ENCODE peak calls at places on chromosomes 6 and 20, in nine cellular contexts. One of them, this sample, is unnamed.

GRCh38 chr6:22716721-22717120 is 147.4 kb downstream of the HDGFL1 start:
- DNase-seq in heart right ventricle: no peak
- DNase-seq in IMR-90: no peak
- DNase-seq in MM.1S: no peak
- DNase-seq in cardiac muscle cell: no peak
- DNase-seq in upper lobe of left lung: no peak
- DNase-seq in psoas muscle: no peak
- DNase-seq in tibial nerve: no peak
- DNase-seq in uterus: no peak
- DNase-seq in this sample: no peak

GRCh38 chr6:68087399-68088133 is 547.5 kb upstream of the ADGRB3 start:
- DNase-seq in IMR-90: no peak
- DNase-seq in upper lobe of left lung: no peak
- DNase-seq in tibial nerve: no peak
- DNase-seq in psoas muscle: no peak
- DNase-seq in MM.1S: peak; percentile 85
- DNase-seq in heart right ventricle: no peak
- DNase-seq in uterus: no peak
- DNase-seq in cardiac muscle cell: no peak
- DNase-seq in this sample: no peak

GRCh38 chr6:26022166-26022510 is 59.5 kb downstream of the TRIM38 start:
- DNase-seq in MM.1S: peak; percentile 55
- DNase-seq in IMR-90: peak; percentile 88
- DNase-seq in psoas muscle: no peak
- DNase-seq in cardiac muscle cell: peak; percentile 78
- DNase-seq in tibial nerve: no peak
- DNase-seq in upper lobe of left lung: peak; percentile 75
- DNase-seq in heart right ventricle: peak; percentile 80
- DNase-seq in uterus: peak; percentile 59
- DNase-seq in this sample: no peak

GRCh38 chr20:47330933-47331708 is 25.4 kb downstream of the ZMYND8 start:
- DNase-seq in upper lobe of left lung: no peak
- DNase-seq in tibial nerve: no peak
- DNase-seq in heart right ventricle: no peak
- DNase-seq in cardiac muscle cell: no peak
- DNase-seq in MM.1S: no peak
- DNase-seq in IMR-90: peak; percentile 92
- DNase-seq in uterus: no peak
- DNase-seq in psoas muscle: peak; percentile 18
- DNase-seq in this sample: no peak

GRCh38 chr6:27025351-27025750 is 222.2 kb upstream of the PRSS16 start:
- DNase-seq in cardiac muscle cell: no peak
- DNase-seq in IMR-90: no peak
- DNase-seq in tibial nerve: no peak
- DNase-seq in uterus: no peak
- DNase-seq in heart right ventricle: no peak
- DNase-seq in psoas muscle: no peak
- DNase-seq in upper lobe of left lung: no peak
- DNase-seq in MM.1S: no peak
- DNase-seq in this sample: no peak

GRCh38 chr6:36977470-36977941 is 8.5 kb downstream of the MTCH1 start:
- DNase-seq in uterus: no peak
- DNase-seq in cardiac muscle cell: no peak
- DNase-seq in MM.1S: no peak
- DNase-seq in IMR-90: no peak
- DNase-seq in tibial nerve: no peak
- DNase-seq in psoas muscle: no peak
- DNase-seq in upper lobe of left lung: no peak
- DNase-seq in heart right ventricle: no peak
- DNase-seq in this sample: no peak

GRCh38 chr20:1569417-1569861 is 11.9 kb upstream of the SIRPD start:
- DNase-seq in upper lobe of left lung: peak; percentile 70
- DNase-seq in heart right ventricle: no peak
- DNase-seq in tibial nerve: no peak
- DNase-seq in IMR-90: peak; percentile 9
- DNase-seq in cardiac muscle cell: no peak
- DNase-seq in MM.1S: no peak
- DNase-seq in psoas muscle: no peak
- DNase-seq in uterus: no peak
- DNase-seq in this sample: no peak

GRCh38 chr6:4635666-4636065 is 140.5 kb upstream of the CDYL start:
- DNase-seq in psoas muscle: no peak
- DNase-seq in IMR-90: peak; percentile 48
- DNase-seq in heart right ventricle: no peak
- DNase-seq in cardiac muscle cell: no peak
- DNase-seq in tibial nerve: no peak
- DNase-seq in upper lobe of left lung: no peak
- DNase-seq in MM.1S: no peak
- DNase-seq in uterus: no peak
- DNase-seq in this sample: no peak

GRCh38 chr6:85416049-85416448 is 33.8 kb upstream of the NT5E start:
- DNase-seq in MM.1S: no peak
- DNase-seq in tibial nerve: no peak
- DNase-seq in upper lobe of left lung: no peak
- DNase-seq in IMR-90: peak; percentile 67
- DNase-seq in uterus: no peak
- DNase-seq in cardiac muscle cell: no peak
- DNase-seq in heart right ventricle: no peak
- DNase-seq in psoas muscle: no peak
- DNase-seq in this sample: no peak

GRCh38 chr6:89251170-89251569 is 34.0 kb upstream of the GABRR1 start:
- DNase-seq in cardiac muscle cell: no peak
- DNase-seq in tibial nerve: no peak
- DNase-seq in uterus: no peak
- DNase-seq in IMR-90: no peak
- DNase-seq in psoas muscle: no peak
- DNase-seq in heart right ventricle: no peak
- DNase-seq in upper lobe of left lung: no peak
- DNase-seq in MM.1S: no peak
- DNase-seq in this sample: no peak

GRCh38 chr6:157265630-157266029 is 57.7 kb downstream of the TMEM242 start:
- DNase-seq in heart right ventricle: no peak
- DNase-seq in upper lobe of left lung: no peak
- DNase-seq in cardiac muscle cell: no peak
- DNase-seq in psoas muscle: no peak
- DNase-seq in IMR-90: no peak
- DNase-seq in MM.1S: no peak
- DNase-seq in tibial nerve: no peak
- DNase-seq in uterus: no peak
- DNase-seq in this sample: no peak

GRCh38 chr6:168032383-168032760 is 34.9 kb downstream of the KIF25 start:
- DNase-seq in MM.1S: no peak
- DNase-seq in heart right ventricle: peak; percentile 27
- DNase-seq in cardiac muscle cell: no peak
- DNase-seq in psoas muscle: no peak
- DNase-seq in IMR-90: peak; percentile 86
- DNase-seq in upper lobe of left lung: no peak
- DNase-seq in tibial nerve: no peak
- DNase-seq in uterus: no peak
- DNase-seq in this sample: peak; percentile 76
- TF ChIP-seq CTCF in MM.1S: no peak
- TF ChIP-seq CTCF in heart right ventricle: no peak
- TF ChIP-seq CTCF in cardiac muscle cell: peak; percentile 59
- TF ChIP-seq CTCF in psoas muscle: peak; percentile 12
- TF ChIP-seq CTCF in IMR-90: peak; percentile 63
- TF ChIP-seq CTCF in upper lobe of left lung: no peak
- TF ChIP-seq CTCF in tibial nerve: no peak
- TF ChIP-seq CTCF in uterus: no peak
- TF ChIP-seq CTCF in this sample: peak; percentile 71

DNA sequence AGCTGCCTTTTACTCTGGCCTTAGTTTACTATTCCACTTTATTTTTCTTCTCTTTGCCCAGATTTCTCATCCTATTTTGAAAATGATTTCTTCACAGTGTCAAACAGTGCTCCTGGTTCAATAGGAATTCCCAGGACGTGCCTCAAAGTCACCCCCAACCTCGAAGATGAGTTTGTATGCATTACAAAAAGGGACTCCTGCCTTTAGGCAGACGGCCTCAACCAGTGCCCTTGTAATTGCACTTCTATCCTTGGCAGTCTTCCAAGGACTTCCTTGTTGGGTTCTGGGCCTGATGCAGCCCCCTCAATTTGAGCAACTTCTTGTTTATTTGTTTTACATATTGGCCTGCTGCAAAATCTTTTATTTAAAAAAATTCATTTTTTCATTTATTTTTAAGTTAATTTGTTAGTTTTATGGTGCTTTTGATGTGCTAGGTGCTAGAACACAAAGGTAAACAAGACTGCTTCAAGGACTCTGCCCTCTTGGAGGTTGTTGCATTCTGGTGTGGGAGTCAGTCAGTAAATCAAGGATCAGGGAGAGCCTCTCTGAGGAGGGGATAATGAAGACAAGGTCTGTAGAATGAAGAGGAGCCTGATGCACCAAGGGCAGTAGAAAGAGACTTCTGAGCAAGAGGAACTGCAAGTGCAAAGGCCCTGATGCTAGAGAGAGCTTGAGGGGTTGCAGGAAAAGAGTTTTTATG is 181.5 kb upstream of the LAMP5 start:
- DNase-seq in cardiac muscle cell: no peak
- DNase-seq in MM.1S: no peak
- DNase-seq in heart right ventricle: no peak
- DNase-seq in psoas muscle: no peak
- DNase-seq in upper lobe of left lung: no peak
- DNase-seq in tibial nerve: no peak
- DNase-seq in IMR-90: no peak
- DNase-seq in uterus: no peak
- DNase-seq in this sample: no peak
- H3K4me3 ChIP-seq in cardiac muscle cell: no peak overlapping the region
- H3K4me3 ChIP-seq in MM.1S: no peak overlapping the region
- H3K4me3 ChIP-seq in heart right ventricle: no peak overlapping the region
- H3K4me3 ChIP-seq in psoas muscle: no peak overlapping the region
- H3K4me3 ChIP-seq in upper lobe of left lung: no peak overlapping the region
- H3K4me3 ChIP-seq in tibial nerve: no peak overlapping the region
- H3K4me3 ChIP-seq in IMR-90: no peak overlapping the region
- H3K4me3 ChIP-seq in uterus: no peak overlapping the region
- H3K4me3 ChIP-seq in this sample: no peak overlapping the region

GRCh38 chr6:31889331-31889972 is 8.0 kb downstream of the EHMT2 start:
- DNase-seq in heart right ventricle: no peak
- DNase-seq in tibial nerve: no peak
- DNase-seq in psoas muscle: no peak
- DNase-seq in upper lobe of left lung: no peak
- DNase-seq in cardiac muscle cell: no peak
- DNase-seq in IMR-90: no peak
- DNase-seq in uterus: no peak
- DNase-seq in MM.1S: no peak
- DNase-seq in this sample: no peak

GRCh38 chr6:31886426-31887068 is 7.8 kb upstream of the SLC44A4 start:
- DNase-seq in heart right ventricle: no peak
- DNase-seq in MM.1S: no peak
- DNase-seq in tibial nerve: no peak
- DNase-seq in cardiac muscle cell: no peak
- DNase-seq in psoas muscle: no peak
- DNase-seq in uterus: no peak
- DNase-seq in IMR-90: no peak
- DNase-seq in upper lobe of left lung: no peak
- DNase-seq in this sample: no peak

GRCh38 chr6:31887608-31888007 is 8.8 kb upstream of the SLC44A4 start:
- DNase-seq in MM.1S: no peak
- DNase-seq in uterus: no peak
- DNase-seq in IMR-90: no peak
- DNase-seq in cardiac muscle cell: no peak
- DNase-seq in heart right ventricle: no peak
- DNase-seq in tibial nerve: no peak
- DNase-seq in psoas muscle: no peak
- DNase-seq in upper lobe of left lung: no peak
- DNase-seq in this sample: no peak

GRCh38 chr6:31887173-31887572 is 8.4 kb upstream of the SLC44A4 start:
- DNase-seq in cardiac muscle cell: no peak
- DNase-seq in tibial nerve: no peak
- DNase-seq in heart right ventricle: no peak
- DNase-seq in upper lobe of left lung: no peak
- DNase-seq in uterus: no peak
- DNase-seq in psoas muscle: no peak
- DNase-seq in IMR-90: no peak
- DNase-seq in MM.1S: no peak
- DNase-seq in this sample: no peak

GRCh38 chr6:31888281-31889258 is 8.9 kb downstream of the EHMT2 start:
- DNase-seq in heart right ventricle: no peak
- DNase-seq in uterus: no peak
- DNase-seq in tibial nerve: no peak
- DNase-seq in psoas muscle: no peak
- DNase-seq in cardiac muscle cell: peak; percentile 26
- DNase-seq in IMR-90: no peak
- DNase-seq in upper lobe of left lung: no peak
- DNase-seq in MM.1S: no peak
- DNase-seq in this sample: no peak
- TF ChIP-seq CTCF in heart right ventricle: peak; percentile 37
- TF ChIP-seq CTCF in uterus: peak; percentile 16
- TF ChIP-seq CTCF in tibial nerve: peak; percentile 43
- TF ChIP-seq CTCF in psoas muscle: peak; percentile 55
- TF ChIP-seq CTCF in cardiac muscle cell: peak; percentile 79
- TF ChIP-seq CTCF in IMR-90: peak; percentile 51
- TF ChIP-seq CTCF in upper lobe of left lung: peak; percentile 49
- TF ChIP-seq CTCF in MM.1S: peak; percentile 76
- TF ChIP-seq CTCF in this sample: peak; percentile 78

GRCh38 chr6:18596529-18596835 is 209.3 kb downstream of the RNF144B start:
- DNase-seq in psoas muscle: no peak
- DNase-seq in heart right ventricle: no peak
- DNase-seq in uterus: no peak
- DNase-seq in tibial nerve: no peak
- DNase-seq in cardiac muscle cell: no peak
- DNase-seq in IMR-90: no peak
- DNase-seq in MM.1S: no peak
- DNase-seq in upper lobe of left lung: no peak
- DNase-seq in this sample: no peak
- H3K4me3 ChIP-seq in psoas muscle: no peak overlapping the region
- H3K4me3 ChIP-seq in heart right ventricle: no peak overlapping the region
- H3K4me3 ChIP-seq in uterus: no peak overlapping the region
- H3K4me3 ChIP-seq in tibial nerve: no peak overlapping the region
- H3K4me3 ChIP-seq in cardiac muscle cell: no peak overlapping the region
- H3K4me3 ChIP-seq in IMR-90: no peak overlapping the region
- H3K4me3 ChIP-seq in MM.1S: no peak overlapping the region
- H3K4me3 ChIP-seq in upper lobe of left lung: no peak overlapping the region
- H3K4me3 ChIP-seq in this sample: no peak overlapping the region

GRCh38 chr6:106510090-106510970 is 119.0 kb downstream of the RTN4IP1 start:
- DNase-seq in tibial nerve: no peak
- DNase-seq in cardiac muscle cell: peak; percentile 42
- DNase-seq in heart right ventricle: peak; percentile 28
- DNase-seq in upper lobe of left lung: peak; percentile 92
- DNase-seq in MM.1S: peak; percentile 47
- DNase-seq in uterus: peak; percentile 44
- DNase-seq in psoas muscle: peak; percentile 29
- DNase-seq in IMR-90: no peak
- DNase-seq in this sample: peak; percentile 31
- TF ChIP-seq CTCF in tibial nerve: no peak
- TF ChIP-seq CTCF in cardiac muscle cell: no peak
- TF ChIP-seq CTCF in heart right ventricle: no peak
- TF ChIP-seq CTCF in upper lobe of left lung: no peak
- TF ChIP-seq CTCF in MM.1S: no peak
- TF ChIP-seq CTCF in uterus: no peak
- TF ChIP-seq CTCF in psoas muscle: no peak
- TF ChIP-seq CTCF in IMR-90: no peak
- TF ChIP-seq CTCF in this sample: peak; percentile 20

GRCh38 chr20:17504326-17504897 is 26.8 kb downstream of the BFSP1 start:
- DNase-seq in tibial nerve: no peak
- DNase-seq in uterus: peak; percentile 27
- DNase-seq in cardiac muscle cell: no peak
- DNase-seq in IMR-90: no peak
- DNase-seq in heart right ventricle: no peak
- DNase-seq in MM.1S: peak; percentile 11
- DNase-seq in upper lobe of left lung: no peak
- DNase-seq in psoas muscle: no peak
- DNase-seq in this sample: no peak
- H3K4me3 ChIP-seq in tibial nerve: peak overlapping the region; percentile 40
- H3K4me3 ChIP-seq in uterus: peak overlapping the region; percentile 49
- H3K4me3 ChIP-seq in cardiac muscle cell: peak overlapping the region; percentile 13
- H3K4me3 ChIP-seq in IMR-90: no peak overlapping the region
- H3K4me3 ChIP-seq in heart right ventricle: no peak overlapping the region
- H3K4me3 ChIP-seq in MM.1S: peak overlapping the region; percentile 72
- H3K4me3 ChIP-seq in upper lobe of left lung: peak overlapping the region; percentile 57
- H3K4me3 ChIP-seq in psoas muscle: peak overlapping the region; percentile 63
- H3K4me3 ChIP-seq in this sample: peak overlapping the region; percentile 45

This sample was measured in astrocyte of the cerebellum.